ENCODE peak calls at places on chromosomes 11 and 22, in ten cellular contexts. F is Jurkat, Clone E6-1; O is progenitor cell of endocrine pancreas; N is stimulated activated effector memory CD8-positive, alpha-beta T cell treated with anti-CD3 and anti-CD28 coated beads, Interleukin-12 subunit alpha, Interleukin-12 subunit beta, amount 100 ng/mL, for 72 hours; M is astrocyte of the cerebellum; V is GM03348; I is H7; B is T-helper 1 cell; W is stimulated activated CD4-positive, alpha-beta T cell treated with anti-CD3 and anti-CD28 coated beads, Interleukin-12 subunit alpha, Interleukin-12 subunit beta, amount 100 ng/mL, for 48 hours; X is H1. Y is an unnamed sample.

GRCh38 chr11:125304111-125304639 is 139.6 kb downstream of the PKNOX2 start:
- DNase-seq in F (no peak), O (no peak), N (no peak), M (no peak), V (no peak), I (no peak), B (no peak), W (no peak), X (no peak), Y (no peak)

GRCh38 chr11:32312206-32312817 is 123.0 kb downstream of the WT1 start:
- DNase-seq in F (no peak), O (no peak), N (no peak), M (no peak), V (no peak), I (no peak), B (no peak), W (no peak), X (no peak), Y (no peak)

GRCh38 chr11:86951706-86952105 is 3.5 kb downstream of the FZD4 start:
- DNase-seq in F (no peak), O (no peak), N (no peak), M (no peak), V (no peak), I (no peak), B (no peak), W (no peak), X (no peak), Y (no peak)

GRCh38 chr11:78211565-78211964 is 22.8 kb downstream of the USP35 start:
- DNase-seq in F (no peak), O (no peak), N (no peak), M (no peak), V (no peak), I (no peak), B (no peak), W (no peak), X (no peak), Y (no peak)

GRCh38 chr22:38802671-38803121 is 8.8 kb upstream of the DNAL4 start:
- DNase-seq in F (no peak), O (no peak), N (no peak), M (peak; percentile 53), V (peak; percentile 89), I (peak; percentile 63), B (no peak), W (no peak), X (peak; percentile 52), Y (no peak)

GRCh38 chr11:77020751-77021150 is 13.4 kb upstream of the B3GNT6 start:
- DNase-seq in F (no peak), O (no peak), N (no peak), M (no peak), V (no peak), I (no peak), B (no peak), W (no peak), X (no peak), Y (no peak)

GRCh38 chr11:45482331-45482730 is 183.1 kb downstream of the CHST1 start:
- DNase-seq in F (no peak), O (no peak), N (no peak), M (no peak), V (no peak), I (no peak), B (no peak), W (no peak), X (no peak), Y (no peak)

GRCh38 chr11:110759972-110760381 is 47.7 kb upstream of the ARHGAP20 start:
- DNase-seq in F (no peak), O (no peak), N (no peak), M (peak; percentile 81), V (no peak), I (no peak), B (no peak), W (no peak), X (no peak), Y (no peak)

GRCh38 chr11:45877845-45878244 is 7.6 kb upstream of the MAPK8IP1 start:
- DNase-seq in F (no peak), O (no peak), N (no peak), M (no peak), V (no peak), I (no peak), B (no peak), W (no peak), X (no peak), Y (no peak)

GRCh38 chr11:89540826-89541225 is 49.7 kb upstream of the NOX4 start:
- DNase-seq in F (no peak), O (no peak), N (no peak), M (no peak), V (no peak), I (no peak), B (no peak), W (no peak), X (no peak), Y (no peak)

GRCh38 chr11:34490304-34490703 is 23.3 kb downstream of the ELF5 start:
- DNase-seq in F (no peak), O (no peak), N (no peak), M (no peak), V (no peak), I (no peak), B (no peak), W (no peak), X (no peak), Y (no peak)

GRCh38 chr22:38870312-38870741 is 1.7 kb downstream of the CBX6 start:
- DNase-seq in F (peak; percentile 76), O (peak; percentile 80), N (peak; percentile 78), M (peak; percentile 65), V (peak; percentile 90), I (peak; percentile 90), B (peak; percentile 83), W (peak; percentile 85), X (peak; percentile 93), Y (peak; percentile 89)

GRCh38 chr22:44098966-44099530 is 74.9 kb downstream of the PARVB start:
- DNase-seq in F (no peak), O (no peak), N (no peak), M (no peak), V (no peak), I (no peak), B (no peak), W (no peak), X (no peak), Y (no peak)

GRCh38 chr11:47641585-47642098 is 717 bp downstream of the MTCH2 start:
- DNase-seq in F (no peak), O (no peak), N (no peak), M (no peak), V (peak; percentile 12), I (peak; percentile 40), B (no peak), W (no peak), X (no peak), Y (no peak)

Y was measured in activated CD4-positive, CD25-positive, alpha-beta regulatory T cell treated with anti-CD3 and anti-CD28 coated beads, Interleukin-2, amount 50 U/mL, for 72 hours.